ENCODE peak calls at places on chromosomes 12 and 14, in nine cellular contexts. One of them, this sample, is unnamed. For H3K4me1, the result is how much of the 10 kb centered on the place peaks cover.

GRCh38 chr12:51533799-51534198 is 57.2 kb upstream of the SCN8A start:
- DNase-seq in astrocyte: no peak
- DNase-seq in heart left ventricle: no peak
- DNase-seq in left ventricle myocardium inferior: no peak
- DNase-seq in ovary: no peak
- DNase-seq in OCI-LY7: no peak
- DNase-seq in thoracic aorta: no peak
- DNase-seq in CD8-positive, alpha-beta T cell: no peak
- DNase-seq in tibial artery: no peak
- DNase-seq in this sample: no peak

GRCh38 chr12:22234561-22234960 is 99.9 kb downstream of the ST8SIA1 start:
- DNase-seq in astrocyte: peak
- DNase-seq in heart left ventricle: peak
- DNase-seq in left ventricle myocardium inferior: no peak
- DNase-seq in ovary: no peak
- DNase-seq in OCI-LY7: no peak
- DNase-seq in thoracic aorta: no peak
- DNase-seq in CD8-positive, alpha-beta T cell: no peak
- DNase-seq in tibial artery: no peak
- DNase-seq in this sample: no peak

GRCh38 chr14:98931911-98932310 is 340.1 kb downstream of the BCL11B start:
- DNase-seq in astrocyte: no peak
- DNase-seq in heart left ventricle: no peak
- DNase-seq in left ventricle myocardium inferior: no peak
- DNase-seq in ovary: no peak
- DNase-seq in OCI-LY7: no peak
- DNase-seq in thoracic aorta: no peak
- DNase-seq in CD8-positive, alpha-beta T cell: peak
- DNase-seq in tibial artery: peak
- DNase-seq in this sample: no peak

GRCh38 chr12:122420471-122421262 is 1.8 kb downstream of the CLIP1 start:
- DNase-seq in astrocyte: no peak
- DNase-seq in heart left ventricle: no peak
- DNase-seq in left ventricle myocardium inferior: no peak
- DNase-seq in ovary: no peak
- DNase-seq in OCI-LY7: no peak
- DNase-seq in thoracic aorta: no peak
- DNase-seq in CD8-positive, alpha-beta T cell: no peak
- DNase-seq in tibial artery: no peak
- DNase-seq in this sample: no peak

GRCh38 chr14:81062816-81063215 is 107.4 kb downstream of the TSHR start:
- DNase-seq in astrocyte: no peak
- DNase-seq in heart left ventricle: no peak
- DNase-seq in left ventricle myocardium inferior: no peak
- DNase-seq in ovary: no peak
- DNase-seq in OCI-LY7: peak
- DNase-seq in thoracic aorta: no peak
- DNase-seq in CD8-positive, alpha-beta T cell: no peak
- DNase-seq in tibial artery: no peak
- DNase-seq in this sample: no peak

GRCh38 chr12:11780521-11781101 is 131.1 kb downstream of the ETV6 start:
- DNase-seq in astrocyte: no peak
- DNase-seq in heart left ventricle: no peak
- DNase-seq in left ventricle myocardium inferior: no peak
- DNase-seq in ovary: no peak
- DNase-seq in OCI-LY7: peak
- DNase-seq in thoracic aorta: no peak
- DNase-seq in CD8-positive, alpha-beta T cell: no peak
- DNase-seq in tibial artery: no peak
- DNase-seq in this sample: no peak

GRCh38 chr12:46610754-46611153 is 215.0 kb downstream of the SLC38A4 start:
- DNase-seq in astrocyte: no peak
- DNase-seq in heart left ventricle: no peak
- DNase-seq in left ventricle myocardium inferior: no peak
- DNase-seq in ovary: no peak
- DNase-seq in OCI-LY7: no peak
- DNase-seq in thoracic aorta: no peak
- DNase-seq in CD8-positive, alpha-beta T cell: no peak
- DNase-seq in tibial artery: no peak
- DNase-seq in this sample: no peak

GRCh38 chr12:12720637-12721250 is 3.6 kb downstream of the CDKN1B start:
- DNase-seq in astrocyte: no peak
- DNase-seq in heart left ventricle: no peak
- DNase-seq in left ventricle myocardium inferior: no peak
- DNase-seq in ovary: no peak
- DNase-seq in OCI-LY7: no peak
- DNase-seq in thoracic aorta: no peak
- DNase-seq in CD8-positive, alpha-beta T cell: no peak
- DNase-seq in tibial artery: no peak
- DNase-seq in this sample: no peak

GRCh38 chr12:3727877-3728632 is 24.9 kb downstream of the CRACR2A start:
- DNase-seq in astrocyte: peak
- DNase-seq in heart left ventricle: no peak
- DNase-seq in left ventricle myocardium inferior: no peak
- DNase-seq in ovary: no peak
- DNase-seq in OCI-LY7: no peak
- DNase-seq in thoracic aorta: no peak
- DNase-seq in CD8-positive, alpha-beta T cell: peak
- DNase-seq in tibial artery: no peak
- DNase-seq in this sample: no peak

GRCh38 chr14:105281354-105282097 is 19.3 kb downstream of the BRF1 start:
- DNase-seq in astrocyte: peak
- DNase-seq in heart left ventricle: no peak
- DNase-seq in left ventricle myocardium inferior: no peak
- DNase-seq in ovary: no peak
- DNase-seq in OCI-LY7: peak
- DNase-seq in thoracic aorta: no peak
- DNase-seq in CD8-positive, alpha-beta T cell: peak
- DNase-seq in tibial artery: no peak
- DNase-seq in this sample: no peak

GRCh38 chr12:46402861-46403731 is 30.5 kb upstream of the SLC38A2 start:
- DNase-seq in astrocyte: peak
- DNase-seq in heart left ventricle: no peak
- DNase-seq in left ventricle myocardium inferior: no peak
- DNase-seq in ovary: no peak
- DNase-seq in OCI-LY7: no peak
- DNase-seq in thoracic aorta: no peak
- DNase-seq in CD8-positive, alpha-beta T cell: no peak
- DNase-seq in tibial artery: no peak
- DNase-seq in this sample: no peak

DNA sequence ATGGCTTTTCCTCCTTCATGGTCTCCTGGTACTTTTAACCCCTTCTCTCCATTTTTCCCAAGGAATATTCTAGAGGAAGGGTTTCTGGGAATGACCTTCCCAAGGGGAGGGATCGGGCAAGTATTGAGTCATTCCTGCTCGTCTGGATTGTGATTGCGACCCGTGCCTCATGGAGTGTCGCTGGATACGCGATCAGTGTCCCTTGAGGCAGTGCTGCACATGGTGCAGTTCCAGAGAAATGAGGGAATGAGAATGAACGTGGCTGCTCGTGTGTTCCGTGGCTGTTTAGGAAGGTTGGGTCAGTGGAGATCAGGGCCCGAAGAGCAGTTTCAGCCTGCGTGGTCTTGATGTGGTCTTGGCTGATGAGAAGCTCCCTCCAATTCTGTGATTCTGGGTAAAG is 234.4 kb downstream of the CACNA1C start:
- DNase-seq in astrocyte: no peak
- DNase-seq in heart left ventricle: peak
- DNase-seq in left ventricle myocardium inferior: no peak
- DNase-seq in ovary: no peak
- DNase-seq in OCI-LY7: no peak
- DNase-seq in thoracic aorta: no peak
- DNase-seq in CD8-positive, alpha-beta T cell: no peak
- DNase-seq in tibial artery: peak
- DNase-seq in this sample: no peak
- H3K4me1 ChIP-seq in astrocyte: under half
- H3K4me1 ChIP-seq in heart left ventricle: half or more
- H3K4me1 ChIP-seq in left ventricle myocardium inferior: half or more
- H3K4me1 ChIP-seq in ovary: under half
- H3K4me1 ChIP-seq in OCI-LY7: under half
- H3K4me1 ChIP-seq in thoracic aorta: half or more
- H3K4me1 ChIP-seq in CD8-positive, alpha-beta T cell: under half
- H3K4me1 ChIP-seq in tibial artery: half or more
- H3K4me1 ChIP-seq in this sample: under half

DNA sequence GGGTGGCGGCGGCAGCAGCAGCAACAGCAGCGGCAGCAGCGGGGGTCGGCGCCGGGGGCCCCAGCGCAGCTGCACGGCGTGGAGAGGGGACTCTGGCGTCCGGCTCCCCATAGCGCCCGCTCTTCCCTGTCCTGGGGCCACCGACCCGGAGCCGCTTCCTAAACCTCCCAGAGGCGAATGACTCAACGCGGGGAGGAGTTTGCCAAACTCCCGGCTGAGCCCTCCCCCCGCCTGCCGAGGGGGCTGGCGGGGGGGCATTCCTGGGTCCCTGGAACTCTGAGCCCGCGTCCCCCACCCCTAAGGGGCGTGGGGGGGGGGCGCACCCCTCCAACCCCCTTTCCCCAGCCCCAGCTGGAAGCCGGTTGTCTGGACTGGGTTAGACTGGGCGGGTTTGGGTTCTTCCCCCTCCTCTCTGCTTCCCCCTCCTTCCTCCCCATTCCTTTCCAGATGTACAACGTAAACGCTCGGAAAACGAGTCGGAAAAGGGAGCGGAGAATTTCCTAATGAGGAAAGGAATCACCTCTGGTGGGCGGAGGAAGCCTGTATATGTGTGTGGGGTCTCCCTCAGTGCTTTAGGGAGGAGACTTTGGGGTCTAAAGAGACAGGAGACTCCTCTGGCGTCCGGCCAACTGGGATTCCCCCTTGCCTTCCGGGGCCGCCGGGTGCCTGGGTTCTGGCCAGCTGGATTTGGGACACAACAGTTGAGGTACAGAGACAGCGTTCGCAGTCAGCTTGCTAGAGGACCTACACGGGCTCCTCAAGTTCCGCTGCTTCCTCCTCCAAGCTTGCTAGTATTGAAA is at the start of gene ITGA5:
- DNase-seq in astrocyte: peak
- DNase-seq in heart left ventricle: peak
- DNase-seq in left ventricle myocardium inferior: peak
- DNase-seq in ovary: peak
- DNase-seq in OCI-LY7: no peak
- DNase-seq in thoracic aorta: no peak
- DNase-seq in CD8-positive, alpha-beta T cell: peak
- DNase-seq in tibial artery: peak
- DNase-seq in this sample: peak
- H3K27ac ChIP-seq in astrocyte: peak
- H3K27ac ChIP-seq in heart left ventricle: peak
- H3K27ac ChIP-seq in left ventricle myocardium inferior: peak
- H3K27ac ChIP-seq in ovary: peak
- H3K27ac ChIP-seq in OCI-LY7: no peak
- H3K27ac ChIP-seq in thoracic aorta: peak
- H3K27ac ChIP-seq in CD8-positive, alpha-beta T cell: peak
- H3K27ac ChIP-seq in tibial artery: peak
- H3K27ac ChIP-seq in this sample: peak

GRCh38 chr12:69068431-69068830 is 135.5 kb upstream of the CPM start:
- DNase-seq in astrocyte: peak
- DNase-seq in heart left ventricle: no peak
- DNase-seq in left ventricle myocardium inferior: no peak
- DNase-seq in ovary: no peak
- DNase-seq in OCI-LY7: no peak
- DNase-seq in thoracic aorta: no peak
- DNase-seq in CD8-positive, alpha-beta T cell: no peak
- DNase-seq in tibial artery: no peak
- DNase-seq in this sample: peak

GRCh38 chr12:69067713-69068112 is 134.7 kb upstream of the CPM start:
- DNase-seq in astrocyte: no peak
- DNase-seq in heart left ventricle: no peak
- DNase-seq in left ventricle myocardium inferior: no peak
- DNase-seq in ovary: no peak
- DNase-seq in OCI-LY7: no peak
- DNase-seq in thoracic aorta: no peak
- DNase-seq in CD8-positive, alpha-beta T cell: no peak
- DNase-seq in tibial artery: no peak
- DNase-seq in this sample: no peak

GRCh38 chr12:69064734-69065413 is 131.9 kb upstream of the CPM start:
- DNase-seq in astrocyte: no peak
- DNase-seq in heart left ventricle: no peak
- DNase-seq in left ventricle myocardium inferior: no peak
- DNase-seq in ovary: no peak
- DNase-seq in OCI-LY7: no peak
- DNase-seq in thoracic aorta: no peak
- DNase-seq in CD8-positive, alpha-beta T cell: no peak
- DNase-seq in tibial artery: no peak
- DNase-seq in this sample: no peak

GRCh38 chr12:69066420-69067373 is 133.7 kb upstream of the CPM start:
- DNase-seq in astrocyte: no peak
- DNase-seq in heart left ventricle: peak
- DNase-seq in left ventricle myocardium inferior: no peak
- DNase-seq in ovary: no peak
- DNase-seq in OCI-LY7: peak
- DNase-seq in thoracic aorta: no peak
- DNase-seq in CD8-positive, alpha-beta T cell: no peak
- DNase-seq in tibial artery: no peak
- DNase-seq in this sample: no peak

DNA sequence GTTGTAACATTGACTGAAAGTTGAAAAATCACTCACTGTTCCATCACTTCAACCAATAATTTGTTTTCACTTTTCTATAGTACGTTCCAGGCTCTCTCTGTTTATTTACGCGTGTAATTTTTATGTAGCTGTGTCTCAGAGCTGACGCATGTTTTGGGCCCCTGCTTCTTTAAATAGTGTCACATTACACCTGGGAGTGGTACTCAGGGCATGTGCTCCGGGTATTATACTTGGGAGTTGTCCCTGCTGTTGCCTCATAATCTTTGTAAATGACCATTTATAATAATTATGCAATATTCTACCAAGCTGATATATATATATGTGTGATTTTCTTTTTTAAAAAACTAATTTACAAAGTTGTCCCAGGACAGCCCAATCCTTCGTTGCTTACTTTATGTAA is 132.8 kb upstream of the CPM start:
- DNase-seq in astrocyte: no peak
- DNase-seq in heart left ventricle: no peak
- DNase-seq in left ventricle myocardium inferior: no peak
- DNase-seq in ovary: no peak
- DNase-seq in OCI-LY7: no peak
- DNase-seq in thoracic aorta: no peak
- DNase-seq in CD8-positive, alpha-beta T cell: no peak
- DNase-seq in tibial artery: no peak
- DNase-seq in this sample: no peak
- TF ChIP-seq CTCF in astrocyte: no peak
- TF ChIP-seq CTCF in heart left ventricle: no peak
- TF ChIP-seq CTCF in left ventricle myocardium inferior: no peak
- TF ChIP-seq CTCF in ovary: no peak
- TF ChIP-seq CTCF in OCI-LY7: no peak
- TF ChIP-seq CTCF in thoracic aorta: no peak
- TF ChIP-seq CTCF in CD8-positive, alpha-beta T cell: no peak
- TF ChIP-seq CTCF in tibial artery: no peak
- TF ChIP-seq CTCF in this sample: no peak

DNA sequence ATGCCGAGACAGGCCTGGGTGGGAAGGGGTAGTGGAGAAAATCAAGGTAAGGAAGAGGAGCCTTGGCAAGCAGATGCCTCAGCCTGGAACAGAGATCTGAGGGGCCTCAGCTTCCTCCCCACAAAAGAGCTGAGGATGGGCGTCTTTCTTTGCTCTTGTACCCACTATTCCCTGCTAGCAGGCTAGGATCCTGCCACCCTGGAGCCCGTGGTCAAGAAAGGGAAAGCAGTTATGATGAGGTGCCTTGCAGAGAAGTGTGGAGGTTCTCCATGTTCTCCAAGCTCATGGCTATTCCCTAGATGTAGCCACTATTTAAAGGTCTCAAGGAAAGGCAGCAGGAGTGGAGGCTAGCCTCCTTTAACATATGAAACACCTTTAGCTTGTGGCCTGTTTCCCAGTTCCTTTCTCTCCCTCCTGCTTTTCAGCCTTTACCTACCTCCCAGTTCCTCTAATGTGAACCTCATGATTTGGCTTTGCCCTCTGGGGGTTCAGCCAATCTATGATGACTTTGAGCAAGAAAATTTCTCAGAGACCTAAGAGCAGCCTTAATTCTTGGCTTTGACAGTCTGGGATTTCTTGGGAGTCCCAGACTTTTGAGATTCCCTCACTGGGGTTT is 1.1 kb downstream of the IKZF4 start:
- DNase-seq in astrocyte: no peak
- DNase-seq in heart left ventricle: no peak
- DNase-seq in left ventricle myocardium inferior: no peak
- DNase-seq in ovary: no peak
- DNase-seq in OCI-LY7: no peak
- DNase-seq in thoracic aorta: no peak
- DNase-seq in CD8-positive, alpha-beta T cell: no peak
- DNase-seq in tibial artery: no peak
- DNase-seq in this sample: no peak
- H3K4me1 ChIP-seq in astrocyte: under half
- H3K4me1 ChIP-seq in heart left ventricle: under half
- H3K4me1 ChIP-seq in left ventricle myocardium inferior: under half
- H3K4me1 ChIP-seq in ovary: under half
- H3K4me1 ChIP-seq in OCI-LY7: under half
- H3K4me1 ChIP-seq in thoracic aorta: under half
- H3K4me1 ChIP-seq in CD8-positive, alpha-beta T cell: under half
- H3K4me1 ChIP-seq in tibial artery: under half
- H3K4me1 ChIP-seq in this sample: under half